ENCODE peak calls at places on chromosomes 7 and 10, in seven cellular contexts. X is activated CD4-positive, alpha-beta T cell treated with anti-CD3 and anti-CD28 coated beads, Interleukin-2, amount 50 U/mL, for 1 hour; C is CD8-positive, alpha-beta T cell; F is tibial artery; U is GM13976; O is substantia nigra; D is myocyte. W is an unnamed sample.

GRCh38 chr7:51350195-51350896 is 33.7 kb upstream of the COBL start:
- DNase-seq in X (no peak), C (no peak), F (no peak), U (no peak), O (no peak), D (peak; percentile 79), W (no peak)

GRCh38 chr7:24727165-24728120 is 29.8 kb downstream of the GSDME start:
- DNase-seq in X (no peak), C (no peak), F (peak; percentile 68), U (peak; percentile 71), O (no peak), D (no peak), W (no peak)

GRCh38 chr7:119377-120163 is 72.8 kb upstream of the FAM20C start:
- DNase-seq in X (no peak), C (no peak), F (peak; percentile 63), U (no peak), O (no peak), D (peak; percentile 18), W (peak; percentile 43)

GRCh38 chr10:68109312-68109711 is at the start of gene MYPN:
- DNase-seq in X (no peak), C (no peak), F (no peak), U (no peak), O (no peak), D (peak; percentile 88), W (no peak)

GRCh38 chr10:44935961-44936285 is 23.7 kb upstream of the RASSF4 start:
- DNase-seq in X (no peak), C (no peak), F (no peak), U (no peak), O (no peak), D (no peak), W (peak; percentile 52)

GRCh38 chr10:11713963-11714362 is 28.2 kb upstream of the ECHDC3 start:
- DNase-seq in X (no peak), C (no peak), F (no peak), U (no peak), O (no peak), D (no peak), W (no peak)

GRCh38 chr7:150343225-150343624 is 1.8 kb upstream of the RARRES2 start:
- DNase-seq in X (no peak), C (no peak), F (no peak), U (no peak), O (no peak), D (no peak), W (no peak)

GRCh38 chr7:50641442-50642405 is 76.5 kb upstream of the DDC start:
- DNase-seq in X (no peak), C (peak; percentile 6), F (no peak), U (no peak), O (peak; percentile 80), D (peak; percentile 93), W (no peak)

GRCh38 chr10:7406712-7407333 is 4.0 kb downstream of the SFMBT2 start:
- DNase-seq in X (no peak), C (no peak), F (no peak), U (no peak), O (no peak), D (no peak), W (no peak)

GRCh38 chr10:72953687-72954086 is 919 bp downstream of the PLA2G12B start:
- DNase-seq in X (no peak), C (no peak), F (no peak), U (no peak), O (no peak), D (peak; percentile 58), W (no peak)

GRCh38 chr10:113071446-113071845 is 121.4 kb downstream of the TCF7L2 start:
- DNase-seq in X (no peak), C (no peak), F (peak; percentile 57), U (no peak), O (no peak), D (no peak), W (no peak)

GRCh38 chr7:108094375-108094774 is 35.8 kb downstream of the LAMB4 start:
- DNase-seq in X (no peak), C (no peak), F (no peak), U (no peak), O (no peak), D (peak; percentile 74), W (no peak)

GRCh38 chr10:47438857-47439474 is 44.9 kb downstream of the ANXA8 start:
- DNase-seq in X (no peak), C (no peak), F (no peak), U (peak; percentile 3), O (no peak), D (no peak), W (no peak)

GRCh38 chr10:34768261-34768971 is 46.7 kb downstream of the PARD3 start:
- DNase-seq in X (no peak), C (no peak), F (peak; percentile 55), U (no peak), O (peak; percentile 10), D (peak; percentile 84), W (no peak)

GRCh38 chr7:155189600-155189989 is 108.1 kb upstream of the INSIG1 start:
- DNase-seq in X (no peak), C (no peak), F (no peak), U (no peak), O (no peak), D (peak; percentile 29), W (no peak)

GRCh38 chr10:104262055-104262454 is 6.9 kb upstream of the GSTO2 start:
- DNase-seq in X (no peak), C (no peak), F (no peak), U (no peak), O (no peak), D (peak; percentile 17), W (no peak)

GRCh38 chr10:88728107-88728763 is 22.2 kb downstream of the LIPK start:
- DNase-seq in X (peak; percentile 2), C (no peak), F (no peak), U (peak; percentile 33), O (no peak), D (no peak), W (no peak)

GRCh38 chr7:87370660-87371180 is 25.3 kb downstream of the CROT start:
- DNase-seq in X (no peak), C (no peak), F (no peak), U (no peak), O (no peak), D (peak; percentile 3), W (no peak)

GRCh38 chr7:64559206-64559605 is 3.7 kb downstream of the ZNF680 start:
- DNase-seq in X (no peak), C (no peak), F (peak; percentile 32), U (no peak), O (no peak), D (peak; percentile 69), W (no peak)

GRCh38 chr10:102620138-102620591 is 24.1 kb upstream of the TRIM8 start:
- DNase-seq in X (no peak), C (no peak), F (no peak), U (no peak), O (no peak), D (peak; percentile 55), W (no peak)

GRCh38 chr7:7432979-7433378 is 102.7 kb downstream of the COL28A1 start:
- DNase-seq in X (no peak), C (no peak), F (no peak), U (no peak), O (no peak), D (no peak), W (no peak)

GRCh38 chr10:86314616-86315520 is 51.7 kb downstream of the GRID1 start:
- DNase-seq in X (no peak), C (no peak), F (no peak), U (no peak), O (no peak), D (no peak), W (no peak)

GRCh38 chr10:60236869-60237524 is 152.7 kb downstream of the ANK3 start:
- DNase-seq in X (no peak), C (peak; percentile 12), F (peak; percentile 58), U (peak; percentile 43), O (no peak), D (peak; percentile 8), W (peak; percentile 82)

GRCh38 chr10:968546-969199 is 19.6 kb upstream of the GTPBP4 start:
- DNase-seq in X (no peak), C (no peak), F (no peak), U (no peak), O (no peak), D (no peak), W (no peak)

GRCh38 chr7:73435471-73436009 is 2.0 kb downstream of the FZD9 start:
- DNase-seq in X (no peak), C (no peak), F (no peak), U (no peak), O (no peak), D (peak; percentile 85), W (no peak)

GRCh38 chr7:2706685-2707126 is 18.7 kb downstream of the AMZ1 start:
- DNase-seq in X (no peak), C (no peak), F (no peak), U (no peak), O (no peak), D (no peak), W (no peak)

W was measured in GDM1.